ENCODE peak calls at places on chromosome 16, in eight cellular contexts. One of them, this sample, is unnamed.

GRCh38 chr16:4380131-4381063 is 8.7 kb downstream of the VASN start:
- DNase-seq in H1: no peak
- DNase-seq in fibroblast of lung: peak; percentile 61
- DNase-seq in astrocyte: peak; percentile 39
- DNase-seq in GM23248: peak; percentile 73
- DNase-seq in PC-3: no peak
- DNase-seq in GM23338: no peak
- DNase-seq in HCT116: no peak
- DNase-seq in this sample: no peak

GRCh38 chr16:73323880-73324279 is 276.0 kb upstream of the ZFHX3 start:
- DNase-seq in H1: no peak
- DNase-seq in fibroblast of lung: no peak
- DNase-seq in astrocyte: no peak
- DNase-seq in GM23248: no peak
- DNase-seq in PC-3: no peak
- DNase-seq in GM23338: no peak
- DNase-seq in HCT116: no peak
- DNase-seq in this sample: no peak

GRCh38 chr16:28161626-28162025 is 50.1 kb downstream of the XPO6 start:
- DNase-seq in H1: no peak
- DNase-seq in fibroblast of lung: no peak
- DNase-seq in astrocyte: no peak
- DNase-seq in GM23248: peak; percentile 28
- DNase-seq in PC-3: no peak
- DNase-seq in GM23338: no peak
- DNase-seq in HCT116: no peak
- DNase-seq in this sample: no peak

GRCh38 chr16:74844041-74844826 is 69.6 kb upstream of the FA2H start:
- DNase-seq in H1: no peak
- DNase-seq in fibroblast of lung: no peak
- DNase-seq in astrocyte: no peak
- DNase-seq in GM23248: peak; percentile 58
- DNase-seq in PC-3: peak; percentile 14
- DNase-seq in GM23338: no peak
- DNase-seq in HCT116: no peak
- DNase-seq in this sample: no peak

GRCh38 chr16:81816351-81816750 is 37.3 kb downstream of the PLCG2 start:
- DNase-seq in H1: no peak
- DNase-seq in fibroblast of lung: no peak
- DNase-seq in astrocyte: no peak
- DNase-seq in GM23248: no peak
- DNase-seq in PC-3: no peak
- DNase-seq in GM23338: no peak
- DNase-seq in HCT116: no peak
- DNase-seq in this sample: no peak

GRCh38 chr16:24198807-24199533 is 57.2 kb upstream of the CACNG3 start:
- DNase-seq in H1: no peak
- DNase-seq in fibroblast of lung: peak; percentile 10
- DNase-seq in astrocyte: peak; percentile 18
- DNase-seq in GM23248: no peak
- DNase-seq in PC-3: no peak
- DNase-seq in GM23338: no peak
- DNase-seq in HCT116: no peak
- DNase-seq in this sample: no peak

GRCh38 chr16:9518054-9518453 is 426.6 kb downstream of the HAPSTR1 start:
- DNase-seq in H1: no peak
- DNase-seq in fibroblast of lung: no peak
- DNase-seq in astrocyte: no peak
- DNase-seq in GM23248: no peak
- DNase-seq in PC-3: no peak
- DNase-seq in GM23338: no peak
- DNase-seq in HCT116: no peak
- DNase-seq in this sample: no peak

GRCh38 chr16:17396762-17397498 is 73.8 kb downstream of the XYLT1 start:
- DNase-seq in H1: no peak
- DNase-seq in fibroblast of lung: peak; percentile 51
- DNase-seq in astrocyte: peak; percentile 36
- DNase-seq in GM23248: peak; percentile 31
- DNase-seq in PC-3: no peak
- DNase-seq in GM23338: no peak
- DNase-seq in HCT116: no peak
- DNase-seq in this sample: peak; percentile 47

GRCh38 chr16:27179500-27180072 is 23.7 kb upstream of the KDM8 start:
- DNase-seq in H1: peak; percentile 96
- DNase-seq in fibroblast of lung: peak; percentile 42
- DNase-seq in astrocyte: peak; percentile 16
- DNase-seq in GM23248: peak; percentile 79
- DNase-seq in PC-3: peak; percentile 58
- DNase-seq in GM23338: peak; percentile 91
- DNase-seq in HCT116: peak; percentile 58
- DNase-seq in this sample: no peak

GRCh38 chr16:71626858-71627213 is 852 bp downstream of the MARVELD3 start:
- DNase-seq in H1: peak; percentile 86
- DNase-seq in fibroblast of lung: no peak
- DNase-seq in astrocyte: no peak
- DNase-seq in GM23248: peak; percentile 8
- DNase-seq in PC-3: no peak
- DNase-seq in GM23338: peak; percentile 78
- DNase-seq in HCT116: peak; percentile 56
- DNase-seq in this sample: no peak

GRCh38 chr16:20216818-20217217 is 110.5 kb downstream of the GP2 start:
- DNase-seq in H1: no peak
- DNase-seq in fibroblast of lung: no peak
- DNase-seq in astrocyte: no peak
- DNase-seq in GM23248: no peak
- DNase-seq in PC-3: no peak
- DNase-seq in GM23338: peak; percentile 9
- DNase-seq in HCT116: no peak
- DNase-seq in this sample: no peak

DNA sequence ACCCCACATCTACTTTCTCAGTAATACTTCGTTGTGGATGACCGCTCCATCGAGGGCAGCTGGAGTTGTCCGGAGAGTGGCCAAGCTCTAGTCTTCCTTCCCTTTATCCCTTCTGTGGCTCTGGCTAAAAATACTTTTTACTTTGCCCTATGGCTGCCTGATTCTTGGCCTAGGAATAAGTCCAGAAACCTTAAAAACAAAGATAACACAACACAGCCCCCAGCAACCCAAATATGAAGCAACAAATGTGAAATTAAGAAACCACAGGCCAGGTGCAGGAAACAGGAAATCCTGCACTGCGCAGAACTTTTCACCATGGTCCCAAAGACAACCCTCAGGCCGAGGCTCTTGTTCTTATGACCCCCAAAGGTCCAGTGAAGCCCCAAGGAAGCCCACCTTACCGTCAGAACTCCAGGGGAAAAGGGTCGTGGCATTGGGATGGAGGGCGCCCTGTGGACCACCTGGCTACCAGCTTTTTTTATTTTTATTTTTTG is 26.0 kb downstream of the TK2 start:
- DNase-seq in H1: no peak
- DNase-seq in fibroblast of lung: no peak
- DNase-seq in astrocyte: no peak
- DNase-seq in GM23248: no peak
- DNase-seq in PC-3: no peak
- DNase-seq in GM23338: no peak
- DNase-seq in HCT116: no peak
- DNase-seq in this sample: no peak
- H3K4me3 ChIP-seq in H1: no peak overlapping the region
- H3K4me3 ChIP-seq in fibroblast of lung: no peak overlapping the region
- H3K4me3 ChIP-seq in astrocyte: no peak overlapping the region
- H3K4me3 ChIP-seq in GM23248: no peak overlapping the region
- H3K4me3 ChIP-seq in PC-3: no peak overlapping the region
- H3K4me3 ChIP-seq in GM23338: no peak overlapping the region
- H3K4me3 ChIP-seq in HCT116: no peak overlapping the region
- H3K4me3 ChIP-seq in this sample: no peak overlapping the region

GRCh38 chr16:1959269-1960039 is at the start of gene NDUFB10:
- DNase-seq in H1: peak; percentile 96
- DNase-seq in fibroblast of lung: peak; percentile 83
- DNase-seq in astrocyte: peak; percentile 70
- DNase-seq in GM23248: peak; percentile 96
- DNase-seq in PC-3: peak; percentile 88
- DNase-seq in GM23338: peak; percentile 92
- DNase-seq in HCT116: peak; percentile 85
- DNase-seq in this sample: no peak

GRCh38 chr16:1958715-1959268 is 546 bp upstream of the NDUFB10 start:
- DNase-seq in H1: peak; percentile 57
- DNase-seq in fibroblast of lung: no peak
- DNase-seq in astrocyte: no peak
- DNase-seq in GM23248: no peak
- DNase-seq in PC-3: no peak
- DNase-seq in GM23338: no peak
- DNase-seq in HCT116: no peak
- DNase-seq in this sample: no peak

GRCh38 chr16:1960665-1961630 is 1.6 kb downstream of the NDUFB10 start:
- DNase-seq in H1: no peak
- DNase-seq in fibroblast of lung: peak; percentile 49
- DNase-seq in astrocyte: peak; percentile 31
- DNase-seq in GM23248: peak; percentile 51
- DNase-seq in PC-3: peak; percentile 56
- DNase-seq in GM23338: no peak
- DNase-seq in HCT116: peak; percentile 64
- DNase-seq in this sample: no peak

GRCh38 chr16:1964046-1964505 is 550 bp downstream of the RPS2 start:
- DNase-seq in H1: no peak
- DNase-seq in fibroblast of lung: no peak
- DNase-seq in astrocyte: peak; percentile 15
- DNase-seq in GM23248: peak; percentile 58
- DNase-seq in PC-3: no peak
- DNase-seq in GM23338: no peak
- DNase-seq in HCT116: no peak
- DNase-seq in this sample: no peak

DNA sequence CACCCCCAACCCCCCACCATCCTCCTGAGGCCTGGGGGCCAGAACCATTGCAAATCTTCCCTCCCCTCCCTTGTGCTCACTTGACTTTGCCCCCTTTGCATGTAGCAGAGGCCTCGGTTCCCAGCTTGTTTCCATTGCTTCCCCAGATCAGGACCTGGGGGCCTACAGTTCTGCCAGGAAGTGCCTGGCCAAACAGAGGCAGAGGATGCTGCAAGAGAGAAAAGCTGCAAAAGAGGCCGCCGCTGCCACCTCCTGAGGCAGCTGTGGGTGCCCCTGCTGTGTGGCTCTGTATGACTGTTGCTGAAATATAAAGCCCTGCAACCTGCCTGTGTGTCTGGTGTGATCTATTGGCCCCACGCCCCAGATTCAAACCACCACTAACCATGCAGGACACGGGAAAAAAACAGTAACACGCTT is 2.3 kb downstream of the NDUFB10 start:
- DNase-seq in H1: no peak
- DNase-seq in fibroblast of lung: no peak
- DNase-seq in astrocyte: no peak
- DNase-seq in GM23248: peak; percentile 16
- DNase-seq in PC-3: no peak
- DNase-seq in GM23338: no peak
- DNase-seq in HCT116: no peak
- DNase-seq in this sample: no peak
- TF ChIP-seq EZH2 in H1: no peak
- TF ChIP-seq EZH2 in fibroblast of lung: no peak
- TF ChIP-seq EZH2 in astrocyte: no peak
- TF ChIP-seq EZH2 in GM23248: no peak
- TF ChIP-seq EZH2 in PC-3: no peak
- TF ChIP-seq EZH2 in GM23338: no peak
- TF ChIP-seq EZH2 in HCT116: no peak
- TF ChIP-seq EZH2 in this sample: no peak

GRCh38 chr16:88886311-88886914 is 20.0 kb upstream of the PABPN1L start:
- DNase-seq in H1: no peak
- DNase-seq in fibroblast of lung: no peak
- DNase-seq in astrocyte: no peak
- DNase-seq in GM23248: no peak
- DNase-seq in PC-3: no peak
- DNase-seq in GM23338: no peak
- DNase-seq in HCT116: no peak
- DNase-seq in this sample: no peak

GRCh38 chr16:88885693-88886253 is 19.3 kb upstream of the PABPN1L start:
- DNase-seq in H1: no peak
- DNase-seq in fibroblast of lung: no peak
- DNase-seq in astrocyte: no peak
- DNase-seq in GM23248: no peak
- DNase-seq in PC-3: no peak
- DNase-seq in GM23338: no peak
- DNase-seq in HCT116: no peak
- DNase-seq in this sample: no peak

GRCh38 chr16:88883946-88884345 is 17.5 kb upstream of the PABPN1L start:
- DNase-seq in H1: no peak
- DNase-seq in fibroblast of lung: no peak
- DNase-seq in astrocyte: no peak
- DNase-seq in GM23248: no peak
- DNase-seq in PC-3: no peak
- DNase-seq in GM23338: no peak
- DNase-seq in HCT116: no peak
- DNase-seq in this sample: no peak

GRCh38 chr16:88883117-88883895 is 16.8 kb upstream of the PABPN1L start:
- DNase-seq in H1: no peak
- DNase-seq in fibroblast of lung: no peak
- DNase-seq in astrocyte: no peak
- DNase-seq in GM23248: no peak
- DNase-seq in PC-3: peak; percentile 39
- DNase-seq in GM23338: no peak
- DNase-seq in HCT116: no peak
- DNase-seq in this sample: no peak

GRCh38 chr16:88884569-88885271 is 18.3 kb upstream of the PABPN1L start:
- DNase-seq in H1: no peak
- DNase-seq in fibroblast of lung: no peak
- DNase-seq in astrocyte: no peak
- DNase-seq in GM23248: no peak
- DNase-seq in PC-3: no peak
- DNase-seq in GM23338: no peak
- DNase-seq in HCT116: no peak
- DNase-seq in this sample: no peak
- H3K4me3 ChIP-seq in H1: no peak overlapping the region
- H3K4me3 ChIP-seq in fibroblast of lung: no peak overlapping the region
- H3K4me3 ChIP-seq in astrocyte: no peak overlapping the region
- H3K4me3 ChIP-seq in GM23248: no peak overlapping the region
- H3K4me3 ChIP-seq in PC-3: no peak overlapping the region
- H3K4me3 ChIP-seq in GM23338: no peak overlapping the region
- H3K4me3 ChIP-seq in HCT116: no peak overlapping the region
- H3K4me3 ChIP-seq in this sample: no peak overlapping the region

DNA sequence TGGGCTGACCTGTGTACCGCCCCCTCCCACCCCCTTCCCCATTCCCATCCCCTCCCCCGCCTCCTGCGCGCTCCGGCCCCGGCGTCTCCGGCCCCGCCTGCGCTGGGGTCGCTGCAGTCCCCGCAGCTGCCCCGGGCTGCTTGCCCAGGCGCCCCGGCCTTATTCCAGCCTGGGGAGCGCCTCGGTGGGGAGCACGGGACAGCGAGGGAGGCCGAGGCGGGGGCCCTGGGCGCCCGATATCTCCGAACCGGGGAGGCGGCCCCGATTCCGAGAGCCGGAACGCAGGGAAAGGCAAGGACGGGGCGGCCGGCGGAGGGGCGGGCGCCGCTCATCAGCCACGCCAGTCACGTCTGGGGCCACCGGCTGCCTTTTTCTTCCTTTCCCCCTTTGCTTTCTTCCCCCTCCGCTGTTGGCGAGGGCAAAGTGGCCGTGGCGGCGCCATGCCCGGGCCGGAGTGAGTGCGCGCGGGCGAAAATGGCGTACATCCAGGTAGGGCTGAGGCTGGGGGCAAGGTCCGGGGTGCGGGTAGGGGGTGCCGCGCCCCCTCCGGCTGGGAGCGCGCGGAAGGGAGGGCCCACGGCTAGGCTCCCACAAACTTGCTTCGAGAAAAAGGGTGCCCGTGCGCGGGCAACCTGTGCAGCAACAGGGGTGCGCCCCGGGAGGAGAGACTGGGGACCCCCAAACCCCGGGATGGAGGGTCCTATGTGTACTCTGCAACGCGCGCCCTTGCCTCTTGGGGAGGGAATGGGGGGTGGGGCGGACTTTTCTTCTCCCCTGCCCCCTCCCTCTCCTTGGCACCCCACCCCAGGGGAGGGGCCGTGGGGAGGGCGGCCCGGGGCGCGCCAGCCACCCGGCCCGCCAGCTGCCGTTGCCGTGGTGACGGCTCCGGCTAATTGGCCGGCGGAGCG is at the start of gene SYT17:
- DNase-seq in H1: peak; percentile 66
- DNase-seq in fibroblast of lung: no peak
- DNase-seq in astrocyte: no peak
- DNase-seq in GM23248: peak; percentile 29
- DNase-seq in PC-3: peak; percentile 21
- DNase-seq in GM23338: peak; percentile 54
- DNase-seq in HCT116: no peak
- DNase-seq in this sample: no peak
- TF ChIP-seq EZH2 in H1: no peak
- TF ChIP-seq EZH2 in fibroblast of lung: no peak
- TF ChIP-seq EZH2 in astrocyte: peak; percentile 78
- TF ChIP-seq EZH2 in GM23248: no peak
- TF ChIP-seq EZH2 in PC-3: no peak
- TF ChIP-seq EZH2 in GM23338: no peak
- TF ChIP-seq EZH2 in HCT116: no peak
- TF ChIP-seq EZH2 in this sample: no peak

This sample was measured in SK-N-MC.